ENCODE peak calls at places on chromosome 20, in four cellular contexts. R, E, B and F are unnamed samples.

GRCh38 chr20:3158968-3159431 is 665 bp downstream of the FASTKD5 start:
- DNase-seq in R (no peak), E (no peak), B (no peak), F (no peak)

GRCh38 chr20:57500941-57501340 is 24.0 kb downstream of the CTCFL start:
- DNase-seq in B (no peak), E (no peak), R (no peak), F (no peak)

GRCh38 chr20:63224272-63225081 is 8.5 kb upstream of the YTHDF1 start:
- DNase-seq in R (no peak), B (no peak), E (no peak), F (no peak)

GRCh38 chr20:24034820-24035219 is 46.2 kb upstream of the GGTLC1 start:
- DNase-seq in R (no peak), E (no peak), B (no peak), F (no peak)

GRCh38 chr20:4949833-4950178 is 51.5 kb downstream of the SLC23A2 start:
- DNase-seq in R (peak; percentile 38), E (peak; percentile 31), B (no peak), F (no peak)

GRCh38 chr20:38658879-38659612 is 57.4 kb downstream of the ARHGAP40 start:
- DNase-seq in E (no peak), B (no peak), R (no peak), F (no peak)

GRCh38 chr20:35773154-35773751 is 1.4 kb downstream of the PHF20 start:
- DNase-seq in R (no peak), E (no peak), B (no peak), F (peak; percentile 9)

GRCh38 chr20:59605691-59606364 is 1.5 kb downstream of the PHACTR3 start:
- DNase-seq in E (no peak), R (no peak), B (no peak), F (no peak)

GRCh38 chr20:36092424-36093024 is 62.0 kb upstream of the EPB41L1 start:
- DNase-seq in R (no peak), B (peak; percentile 58), E (no peak), F (no peak)

GRCh38 chr20:64164123-64164836 is at the start of gene MYT1:
- DNase-seq in B (no peak), R (peak; percentile 85), E (peak; percentile 41), F (no peak)

GRCh38 chr20:45336530-45337366 is 11.5 kb downstream of the SDC4 start:
- DNase-seq in B (peak; percentile 87), R (no peak), E (no peak), F (no peak)

GRCh38 chr20:555933-556332 is 12.3 kb upstream of the CSNK2A1 start:
- DNase-seq in E (no peak), B (no peak), R (no peak), F (no peak)

GRCh38 chr20:50580016-50580747 is 70.0 kb downstream of the PTPN1 start:
- DNase-seq in R (no peak), E (peak; percentile 49), B (peak; percentile 88), F (peak; percentile 15)

GRCh38 chr20:20611165-20611564 is 101.3 kb downstream of the RALGAPA2 start:
- DNase-seq in E (no peak), R (peak; percentile 55), B (no peak), F (no peak)

GRCh38 chr20:9460518-9460917 is 53.9 kb upstream of the LAMP5 start:
- DNase-seq in B (no peak), R (no peak), E (no peak), F (no peak)

GRCh38 chr20:51176846-51177245 is 153.9 kb upstream of the KCNG1 start:
- DNase-seq in R (no peak), B (no peak), E (no peak), F (no peak)

GRCh38 chr20:59771506-59772372 is 161.7 kb downstream of the SYCP2 start:
- DNase-seq in R (no peak), B (no peak), E (no peak), F (no peak)

GRCh38 chr20:23425129-23425528 is 3.8 kb upstream of the NAPB start:
- DNase-seq in B (no peak), R (no peak), E (no peak), F (no peak)

GRCh38 chr20:6142348-6142993 is 19.6 kb upstream of the FERMT1 start:
- DNase-seq in B (no peak), R (peak; percentile 53), E (peak; percentile 45), F (no peak)

GRCh38 chr20:1892122-1892385 is 3.2 kb upstream of the SIRPA start:
- DNase-seq in B (no peak), R (no peak), E (no peak), F (no peak)

GRCh38 chr20:3047486-3048419 is 1.9 kb downstream of the MRPS26 start:
- DNase-seq in R (no peak), E (no peak), B (no peak), F (no peak)

GRCh38 chr20:543369-544152 is at the start of gene CSNK2A1:
- DNase-seq in R (peak; percentile 90), B (peak; percentile 97), E (peak; percentile 94), F (peak; percentile 87)

GRCh38 chr20:14581731-14582130 is 244.3 kb upstream of the FLRT3 start:
- DNase-seq in B (no peak), R (no peak), E (no peak), F (no peak)

GRCh38 chr20:17734374-17734773 is 34.6 kb downstream of the BANF2 start:
- DNase-seq in E (no peak), R (no peak), B (no peak), F (no peak)

GRCh38 chr20:44582321-44583025 is at the start of gene PKIG:
- DNase-seq in R (no peak), B (peak; percentile 78), E (no peak), F (no peak)

GRCh38 chr20:35021063-35021462 is 65.4 kb downstream of the MYH7B start:
- DNase-seq in R (no peak), B (peak; percentile 86), E (no peak), F (no peak)

GRCh38 chr20:20824924-20825584 is 112.6 kb upstream of the RALGAPA2 start:
- DNase-seq in B (peak; percentile 79), E (peak; percentile 71), R (no peak), F (peak; percentile 50)

GRCh38 chr20:24242763-24243162 is 226.7 kb upstream of the SYNDIG1 start:
- DNase-seq in R (no peak), E (no peak), B (no peak), F (no peak)

GRCh38 chr20:53274365-53274764 is 302.2 kb downstream of the TSHZ2 start:
- DNase-seq in E (no peak), B (no peak), R (no peak), F (no peak)